ENCODE peak calls at places on chromosomes 3 and 15, in ten cellular contexts. P is heart right ventricle; W is PC-9; D is cardiac fibroblast; A is Caco-2; O is tibial nerve; H is CD8-positive, alpha-beta memory T cell; J is right cardiac atrium; X is fibroblast of pulmonary artery; U is AG09309. M is an unnamed sample.

GRCh38 chr3:129602730-129603560 is 3.5 kb downstream of the PLXND1 start:
- DNase-seq in P (peak), W (peak), D (peak), A (no peak), O (peak), H (no peak), J (peak), X (peak), U (peak), M (peak)

GRCh38 chr15:100718075-100718980 is 115.9 kb downstream of the ASB7 start:
- DNase-seq in P (no peak), W (peak), D (no peak), A (no peak), O (no peak), H (no peak), J (no peak), X (no peak), U (no peak), M (no peak)

GRCh38 chr3:9398715-9399708 is 1.6 kb downstream of the SETD5 start:
- DNase-seq in P (no peak), W (peak), D (peak), A (peak), O (no peak), H (no peak), J (no peak), X (peak), U (no peak), M (no peak)

GRCh38 chr15:64640146-64640868 is 135.1 kb downstream of the RBPMS2 start:
- DNase-seq in P (no peak), W (no peak), D (peak), A (no peak), O (no peak), H (no peak), J (no peak), X (no peak), U (no peak), M (no peak)

GRCh38 chr3:192772495-192772894 is 45.2 kb upstream of the FGF12 start:
- DNase-seq in P (peak), W (peak), D (peak), A (peak), O (no peak), H (no peak), J (peak), X (peak), U (peak), M (peak)

GRCh38 chr3:110069641-110070538 is 732.5 kb upstream of the DPPA4 start:
- DNase-seq in P (no peak), W (no peak), D (peak), A (no peak), O (no peak), H (no peak), J (no peak), X (peak), U (no peak), M (no peak)

GRCh38 chr3:153979419-153980251 is 141.6 kb upstream of the ARHGEF26 start:
- DNase-seq in P (no peak), W (no peak), D (no peak), A (no peak), O (no peak), H (no peak), J (no peak), X (no peak), U (no peak), M (no peak)

GRCh38 chr15:65038838-65039237 is 6.3 kb upstream of the SLC51B start:
- DNase-seq in P (no peak), W (no peak), D (no peak), A (no peak), O (no peak), H (no peak), J (no peak), X (no peak), U (no peak), M (no peak)

GRCh38 chr3:195847061-195847950 is 35.6 kb upstream of the MUC4 start:
- DNase-seq in P (no peak), W (peak), D (peak), A (peak), O (no peak), H (no peak), J (no peak), X (peak), U (no peak), M (no peak)

GRCh38 chr3:128845119-128845518 is 34.3 kb upstream of the ACAD9 start:
- DNase-seq in P (no peak), W (no peak), D (no peak), A (no peak), O (no peak), H (no peak), J (no peak), X (no peak), U (no peak), M (no peak)

GRCh38 chr3:120143676-120144075 is 49.4 kb upstream of the GSK3B start:
- DNase-seq in P (no peak), W (peak), D (no peak), A (peak), O (no peak), H (no peak), J (no peak), X (no peak), U (no peak), M (no peak)

GRCh38 chr15:98720036-98720435 is 71.7 kb downstream of the IGF1R start:
- DNase-seq in P (no peak), W (no peak), D (no peak), A (no peak), O (no peak), H (no peak), J (no peak), X (no peak), U (no peak), M (no peak)

GRCh38 chr3:154095832-154096421 is 25.3 kb upstream of the ARHGEF26 start:
- DNase-seq in P (no peak), W (no peak), D (peak), A (no peak), O (no peak), H (no peak), J (no peak), X (peak), U (no peak), M (peak)

GRCh38 chr3:31533169-31533870 is 595 bp downstream of the STT3B start:
- DNase-seq in P (peak), W (no peak), D (peak), A (peak), O (peak), H (peak), J (peak), X (peak), U (no peak), M (no peak)

GRCh38 chr3:40580494-40581091 is 55.8 kb downstream of the ZNF621 start:
- DNase-seq in P (peak), W (no peak), D (peak), A (peak), O (peak), H (peak), J (peak), X (peak), U (no peak), M (no peak)

GRCh38 chr3:160707187-160707789 is 30.3 kb downstream of the ARL14 start:
- DNase-seq in P (no peak), W (peak), D (peak), A (peak), O (no peak), H (no peak), J (no peak), X (peak), U (no peak), M (no peak)

GRCh38 chr3:17292556-17292955 is 407.8 kb downstream of the PLCL2 start:
- DNase-seq in P (no peak), W (no peak), D (peak), A (no peak), O (no peak), H (no peak), J (no peak), X (no peak), U (no peak), M (no peak)

GRCh38 chr15:62933388-62933787 is 109.2 kb upstream of the TPM1 start:
- DNase-seq in P (no peak), W (no peak), D (no peak), A (no peak), O (no peak), H (no peak), J (no peak), X (peak), U (no peak), M (no peak)

GRCh38 chr3:70943886-70944285 is 631.4 kb upstream of the MDFIC2 start:
- DNase-seq in P (no peak), W (no peak), D (no peak), A (no peak), O (no peak), H (no peak), J (no peak), X (no peak), U (no peak), M (no peak)

GRCh38 chr15:70245932-70246622 is 148.4 kb upstream of the TLE3 start:
- DNase-seq in P (no peak), W (peak), D (peak), A (no peak), O (no peak), H (no peak), J (no peak), X (peak), U (no peak), M (no peak)

GRCh38 chr3:1262246-1262645 is 169.4 kb downstream of the CNTN6 start:
- DNase-seq in P (no peak), W (no peak), D (no peak), A (no peak), O (no peak), H (no peak), J (no peak), X (no peak), U (no peak), M (no peak)

GRCh38 chr3:128070898-128071591 is 18.8 kb downstream of the SEC61A1 start:
- DNase-seq in P (no peak), W (no peak), D (no peak), A (no peak), O (no peak), H (no peak), J (no peak), X (no peak), U (no peak), M (no peak)

GRCh38 chr3:173970206-173970605 is 572.7 kb downstream of the NLGN1 start:
- DNase-seq in P (no peak), W (no peak), D (no peak), A (no peak), O (no peak), H (no peak), J (no peak), X (no peak), U (no peak), M (no peak)

GRCh38 chr3:13039286-13039896 is 33.8 kb downstream of the IQSEC1 start:
- DNase-seq in P (no peak), W (no peak), D (no peak), A (no peak), O (no peak), H (no peak), J (no peak), X (no peak), U (no peak), M (no peak)

GRCh38 chr3:95810468-95810867 is 1003.9 kb upstream of the EPHA6 start:
- DNase-seq in P (no peak), W (no peak), D (no peak), A (peak), O (no peak), H (no peak), J (no peak), X (no peak), U (no peak), M (no peak)

GRCh38 chr3:140974900-140975299 is 33.3 kb downstream of the SLC25A36 start:
- DNase-seq in P (no peak), W (no peak), D (no peak), A (no peak), O (no peak), H (no peak), J (no peak), X (no peak), U (no peak), M (no peak)

GRCh38 chr15:27454281-27455060 is 483.5 kb downstream of the GABRG3 start:
- DNase-seq in P (no peak), W (no peak), D (peak), A (no peak), O (no peak), H (no peak), J (no peak), X (peak), U (no peak), M (no peak)

GRCh38 chr15:51620647-51621046 is 1.9 kb downstream of the DMXL2 start:
- DNase-seq in P (no peak), W (no peak), D (no peak), A (no peak), O (no peak), H (no peak), J (no peak), X (no peak), U (no peak), M (no peak)
- H3K4me3 ChIP-seq in P (no peak), W (peak), D (no peak), A (no peak), O (no peak), H (no peak), J (peak), X (peak), U (no peak), M (peak)

GRCh38 chr3:4495294-4496110 is 2.4 kb downstream of the ITPR1 start:
- DNase-seq in P (no peak), W (no peak), D (peak), A (no peak), O (no peak), H (no peak), J (no peak), X (peak), U (no peak), M (no peak)
- H3K4me3 ChIP-seq in P (peak), W (no peak), D (no peak), A (no peak), O (peak), H (peak), J (peak), X (peak), U (no peak), M (no peak)

GRCh38 chr3:65569845-65570405 is 468.8 kb downstream of the MAGI1 start:
- DNase-seq in P (no peak), W (no peak), D (no peak), A (no peak), O (no peak), H (no peak), J (no peak), X (no peak), U (no peak), M (no peak)
- H3K4me3 ChIP-seq in P (no peak), W (no peak), D (no peak), A (no peak), O (no peak), H (no peak), J (no peak), X (no peak), U (no peak), M (no peak)

GRCh38 chr15:71800190-71800589 is 10.2 kb upstream of the NR2E3 start:
- DNase-seq in P (no peak), W (no peak), D (no peak), A (no peak), O (no peak), H (no peak), J (no peak), X (no peak), U (no peak), M (no peak)
- H3K4me3 ChIP-seq in P (no peak), W (no peak), D (no peak), A (no peak), O (no peak), H (no peak), J (no peak), X (no peak), U (no peak), M (no peak)

M was measured in AG04449.